ENCODE peak calls at places on chromosomes 7 and 10, in nine cellular contexts. R is BJ, U is epithelial cell of esophagus, F is adrenal gland, B is breast epithelium, V is brain microvascular endothelial cell, L is keratinocyte, Z is spleen, Q is coronary artery. N is an unnamed sample.

GRCh38 chr10:93749218-93749799 is 8.4 kb upstream of the LGI1 start:
- DNase-seq in Q (no peak), R (no peak), V (no peak), U (peak), F (peak), L (no peak), B (no peak), Z (no peak), N (peak)

GRCh38 chr7:100539436-100540006 is 518 bp downstream of the AGFG2 start:
- DNase-seq in R (no peak), B (peak), V (no peak), U (no peak), Z (no peak), Q (no peak), L (no peak), F (peak), N (no peak)

GRCh38 chr7:134520130-134520529 is 7.2 kb upstream of the AKR1B10 start:
- DNase-seq in V (no peak), Q (no peak), U (peak), Z (no peak), F (no peak), R (no peak), L (no peak), B (no peak), N (peak)

GRCh38 chr7:134946260-134946659 is 40.0 kb upstream of the AGBL3 start:
- DNase-seq in U (peak), L (no peak), V (no peak), B (no peak), Z (no peak), F (no peak), R (no peak), Q (no peak), N (peak)

GRCh38 chr10:30057421-30057841 is 2.0 kb downstream of the JCAD start:
- DNase-seq in B (no peak), Z (no peak), F (no peak), U (peak), L (no peak), Q (no peak), R (no peak), V (no peak), N (no peak)

GRCh38 chr7:70353310-70353947 is 755.2 kb downstream of the AUTS2 start:
- DNase-seq in B (no peak), R (no peak), F (no peak), U (no peak), V (no peak), Q (no peak), Z (no peak), L (no peak), N (no peak)

GRCh38 chr7:125605241-125605640 is 675.6 kb upstream of the POT1 start:
- DNase-seq in V (peak), R (no peak), U (peak), Q (no peak), L (no peak), F (no peak), Z (no peak), B (no peak), N (peak)

GRCh38 chr7:66970310-66970709 is 25.1 kb downstream of the SBDS start:
- DNase-seq in U (no peak), L (no peak), B (no peak), F (no peak), Z (peak), Q (no peak), V (no peak), R (no peak), N (no peak)

GRCh38 chr7:1538544-1539345 is 8.2 kb downstream of the MAFK start:
- DNase-seq in F (no peak), U (no peak), Q (no peak), V (no peak), L (no peak), R (no peak), Z (no peak), B (no peak), N (no peak)

GRCh38 chr10:43461950-43462349 is 25.0 kb downstream of the ZNF487 start:
- DNase-seq in Q (no peak), Z (no peak), V (peak), F (peak), L (peak), U (peak), B (no peak), R (no peak), N (peak)

GRCh38 chr10:114394531-114394930 is 9.8 kb downstream of the AFAP1L2 start:
- DNase-seq in Q (no peak), F (no peak), Z (no peak), U (peak), B (no peak), L (peak), R (no peak), V (no peak), N (no peak)

GRCh38 chr7:124250297-124251034 is 217.6 kb upstream of the TMEM229A start:
- DNase-seq in Q (no peak), B (no peak), R (no peak), U (peak), Z (no peak), F (no peak), L (no peak), V (no peak), N (no peak)

GRCh38 chr10:43205681-43206390 is 61.0 kb downstream of the RASGEF1A start:
- DNase-seq in L (no peak), R (no peak), U (no peak), Z (no peak), V (no peak), B (peak), Q (peak), F (peak), N (no peak)

GRCh38 chr10:111107846-111108245 is 31.0 kb downstream of the ADRA2A start:
- DNase-seq in F (no peak), Q (no peak), Z (no peak), L (no peak), V (no peak), B (peak), U (no peak), R (no peak), N (no peak)

GRCh38 chr7:22094413-22095304 is 149.0 kb upstream of the CDCA7L start:
- DNase-seq in B (no peak), U (no peak), F (no peak), R (peak), Z (no peak), V (no peak), L (no peak), Q (peak), N (peak)

GRCh38 chr10:44993226-44993921 is 7.3 kb upstream of the ZNF22 start:
- DNase-seq in B (no peak), Z (no peak), Q (peak), R (no peak), V (no peak), L (no peak), U (no peak), F (no peak), N (no peak)

GRCh38 chr7:128814496-128814895 is 15.7 kb upstream of the FLNC start:
- DNase-seq in V (no peak), L (no peak), Q (no peak), Z (no peak), B (no peak), F (no peak), R (no peak), U (no peak), N (no peak)

GRCh38 chr7:23242321-23242720 is 4.3 kb upstream of the GPNMB start:
- DNase-seq in R (no peak), Z (no peak), L (peak), Q (no peak), F (no peak), B (no peak), V (no peak), U (peak), N (peak)

GRCh38 chr7:2092279-2092678 is 140.5 kb downstream of the MAD1L1 start:
- DNase-seq in Q (no peak), B (no peak), Z (no peak), V (no peak), U (no peak), L (no peak), R (no peak), F (no peak), N (no peak)

GRCh38 chr7:108413782-108414492 is 42.3 kb downstream of the NRCAM start:
- DNase-seq in F (peak), V (peak), L (no peak), B (no peak), U (peak), Q (no peak), Z (no peak), R (no peak), N (peak)

GRCh38 chr10:92757066-92757716 is 67.4 kb downstream of the HHEX start:
- DNase-seq in B (peak), Z (peak), F (peak), R (peak), Q (peak), L (no peak), U (peak), V (peak), N (peak)

GRCh38 chr7:146892151-146892550 is 775.5 kb downstream of the CNTNAP2 start:
- DNase-seq in U (no peak), R (no peak), B (no peak), Q (no peak), L (no peak), Z (no peak), F (no peak), V (peak), N (no peak)

GRCh38 chr10:95759233-95759826 is 3.4 kb downstream of the ENTPD1 start:
- DNase-seq in B (no peak), Q (no peak), L (no peak), R (no peak), U (no peak), V (no peak), F (no peak), Z (no peak), N (no peak)

GRCh38 chr7:4164556-4164955 is 517.5 kb upstream of the FOXK1 start:
- DNase-seq in V (no peak), B (no peak), U (no peak), L (no peak), Q (no peak), Z (peak), R (no peak), F (no peak), N (no peak)

GRCh38 chr10:11525503-11525902 is 85.9 kb downstream of the USP6NL start:
- DNase-seq in U (no peak), F (peak), Q (peak), R (no peak), V (no peak), Z (no peak), B (no peak), L (no peak), N (peak)

GRCh38 chr7:120792091-120792860 is 65.7 kb downstream of the TSPAN12 start:
- DNase-seq in Z (peak), Q (peak), B (peak), L (no peak), V (peak), U (peak), R (no peak), F (peak), N (peak)

GRCh38 chr7:42572046-42572445 is 335.0 kb upstream of the GLI3 start:
- DNase-seq in R (no peak), U (no peak), L (no peak), Q (no peak), B (no peak), Z (no peak), F (no peak), V (no peak), N (no peak)

GRCh38 chr10:113053881-113054280 is 103.8 kb downstream of the TCF7L2 start:
- DNase-seq in B (no peak), U (peak), Z (no peak), V (no peak), L (no peak), F (no peak), R (no peak), Q (no peak), N (peak)

GRCh38 chr7:101363734-101364374 is 1.2 kb downstream of the COL26A1 start:
- DNase-seq in V (no peak), R (no peak), Q (no peak), B (no peak), L (peak), F (peak), U (peak), Z (peak), N (peak)

GRCh38 chr10:69567920-69568319 is 5.3 kb downstream of the NEUROG3 start:
- DNase-seq in U (peak), R (no peak), V (peak), F (peak), Q (no peak), B (no peak), Z (no peak), L (no peak), N (peak)

DNA sequence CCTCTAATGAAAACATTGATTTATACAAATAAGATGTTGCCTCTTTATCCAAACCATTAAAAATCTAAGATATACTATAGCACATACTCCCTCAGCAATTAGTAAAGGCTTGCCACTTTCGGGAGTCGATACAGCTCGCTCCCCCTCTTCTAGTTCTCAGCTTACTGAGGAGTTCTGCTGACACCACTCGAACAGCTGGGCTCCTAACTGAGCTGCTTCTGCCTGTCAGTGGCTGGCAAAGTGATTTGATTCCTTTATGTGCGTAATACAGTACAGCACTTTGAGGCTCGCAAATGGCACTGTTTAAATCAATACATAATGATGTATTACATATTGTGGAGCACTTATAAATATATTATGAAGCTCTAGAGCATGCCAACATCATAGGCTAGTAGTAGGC is 241.8 kb downstream of the CREB5 start:
- DNase-seq in F (no peak), V (no peak), Q (no peak), L (no peak), R (no peak), B (no peak), Z (no peak), U (no peak), N (no peak)
- H3K4me3 ChIP-seq in F (no peak), V (no peak), Q (no peak), L (no peak), R (no peak), B (no peak), Z (no peak), U (no peak), N (no peak)

DNA sequence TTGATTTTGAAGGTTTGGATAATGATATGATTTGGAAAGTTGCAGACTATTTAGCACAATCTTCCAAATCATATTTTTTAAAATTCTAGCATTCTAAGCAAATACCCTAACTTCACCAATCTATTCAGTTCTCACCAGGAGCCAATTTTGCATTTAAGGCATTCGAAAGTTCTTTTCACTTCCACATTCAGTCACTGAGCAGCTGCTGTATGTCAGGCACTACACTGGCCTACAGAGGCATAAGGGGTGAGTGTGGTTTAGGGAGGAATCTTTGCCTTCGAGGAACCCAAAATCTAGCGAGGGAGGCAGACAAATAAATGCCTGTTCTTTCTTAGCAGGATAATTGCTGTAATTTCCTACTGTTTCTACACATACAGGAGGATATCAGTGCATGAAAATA is 10.7 kb upstream of the UCN3 start:
- DNase-seq in Z (no peak), V (no peak), B (no peak), Q (no peak), L (no peak), R (no peak), F (no peak), U (no peak), N (no peak)
- TF ChIP-seq CTCF in Z (no peak), V (no peak), B (no peak), Q (no peak), L (no peak), R (no peak), F (no peak), U (no peak), N (no peak)

GRCh38 chr7:155806096-155806871 is 6.0 kb downstream of the SHH start:
- DNase-seq in Q (no peak), R (no peak), Z (peak), L (no peak), V (no peak), B (no peak), U (no peak), F (no peak), N (no peak)
- H3K4me3 ChIP-seq in Q (peak), R (no peak), Z (peak), L (no peak), V (peak), B (peak), U (no peak), F (no peak), N (no peak)

GRCh38 chr10:83577421-83577820 is 561.9 kb upstream of the GHITM start:
- DNase-seq in V (no peak), F (no peak), L (no peak), R (no peak), U (no peak), Z (no peak), Q (no peak), B (no peak), N (no peak)
- TF ChIP-seq CTCF in V (no peak), F (no peak), L (no peak), R (no peak), U (no peak), Z (no peak), Q (no peak), B (no peak), N (no peak)

DNA sequence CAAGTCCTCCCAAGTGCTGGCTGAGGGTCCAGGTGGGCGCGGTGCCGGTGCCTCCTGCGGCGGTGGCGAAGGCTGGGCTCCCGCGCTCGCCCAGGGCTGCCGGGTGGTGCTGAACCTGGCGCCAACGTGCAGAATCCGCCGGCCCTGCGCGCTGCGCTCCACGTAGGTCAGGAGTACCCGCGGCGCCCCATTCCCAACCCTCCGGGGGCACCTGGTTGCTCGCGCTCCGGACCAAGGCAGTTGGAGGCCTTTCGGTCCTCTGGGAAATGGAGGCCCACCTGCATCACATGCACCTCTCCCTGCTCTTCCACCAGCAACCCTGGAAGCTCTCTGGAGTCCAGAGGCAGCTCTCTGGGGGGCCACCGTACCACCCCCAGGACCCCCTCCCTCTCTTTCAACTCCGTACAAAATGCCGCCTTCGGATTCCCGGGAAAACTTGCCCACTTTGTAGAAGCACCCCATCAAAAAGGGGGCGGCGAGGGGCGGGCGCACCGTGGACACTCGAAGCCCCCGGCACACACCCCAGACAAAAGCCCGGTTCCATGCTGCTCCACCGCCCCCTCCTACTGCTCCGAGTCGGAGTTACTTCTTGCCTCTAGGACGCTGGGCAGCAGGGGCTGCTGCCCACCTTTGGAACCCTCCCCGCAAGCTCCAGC is 706 bp downstream of the SLC16A9 start:
- DNase-seq in R (no peak), L (no peak), Q (no peak), B (no peak), F (peak), Z (peak), U (peak), V (no peak), N (no peak)
- H3K4me3 ChIP-seq in R (peak), L (peak), Q (peak), B (peak), F (peak), Z (peak), U (peak), V (peak), N (peak)

N was measured in fibroblast of the aortic adventitia.